ENCODE peak calls at places on chromosomes 7 and 10, in four cellular contexts. W is uterus, B is Peyer's patch, A is PC-3. D is an unnamed sample.

GRCh38 chr10:133306941-133307379 is 1.7 kb downstream of the TUBGCP2 start:
- DNase-seq in W (no peak), B (no peak), A (no peak), D (no peak)

GRCh38 chr10:116472874-116473273 is 45.2 kb downstream of the PNLIPRP3 start:
- DNase-seq in W (no peak), B (no peak), A (no peak), D (no peak)

GRCh38 chr10:21803374-21803773 is 200.2 kb downstream of the DNAJC1 start:
- DNase-seq in W (no peak), B (no peak), A (no peak), D (no peak)

GRCh38 chr7:79272066-79272669 is 181.3 kb downstream of the MAGI2 start:
- DNase-seq in W (no peak), B (no peak), A (peak; percentile 63), D (no peak)

GRCh38 chr7:22296916-22297315 is 60.0 kb downstream of the RAPGEF5 start:
- DNase-seq in W (no peak), B (no peak), A (peak; percentile 8), D (no peak)

GRCh38 chr7:31603076-31603475 is 83.9 kb upstream of the PPP1R17 start:
- DNase-seq in W (no peak), B (no peak), A (peak; percentile 24), D (no peak)

GRCh38 chr7:20164420-20165145 is 52.6 kb downstream of the MACC1 start:
- DNase-seq in W (no peak), B (no peak), A (no peak), D (no peak)

GRCh38 chr7:79984210-79984609 is 150.4 kb upstream of the GNAI1 start:
- DNase-seq in W (no peak), B (no peak), A (peak; percentile 37), D (no peak)

GRCh38 chr7:11748884-11749283 is 83.1 kb downstream of the THSD7A start:
- DNase-seq in W (no peak), B (no peak), A (peak; percentile 3), D (no peak)

GRCh38 chr10:13816195-13816926 is 229.6 kb downstream of the PRPF18 start:
- DNase-seq in W (no peak), B (peak; percentile 74), A (no peak), D (no peak)

D was measured in activated naive CD4-positive, alpha-beta T cell treated with Interleukin-2 at 50 U/mL for 16 hours.